ENCODE peak calls at places on chromosomes 12 and 14, in five cellular contexts. V is stimulated activated naive B cell treated with anti-CD40 and anti-IgM and Interleukin-4, amounts not matched to agents 10 μg/mL and 1 μg/mL and 100 μg/mL, for 72 hours; I is stomach; M is KG1; Q is stimulated activated CD4-positive, alpha-beta T cell treated with anti-CD3 and anti-CD28 coated beads, Interleukin-2, amount 100 ng/mL, for 48 hours. R is an unnamed sample.

GRCh38 chr14:100857923-100858837 is 32.3 kb downstream of the MEG3 start:
- DNase-seq in V (no peak), I (no peak), M (no peak), Q (no peak), R (no peak)

GRCh38 chr14:54881761-54882401 is 20.7 kb downstream of the GCH1 start:
- DNase-seq in V (no peak), I (no peak), M (peak; percentile 49), Q (no peak), R (no peak)

GRCh38 chr14:32905052-32905451 is 33.6 kb upstream of the NPAS3 start:
- DNase-seq in V (no peak), I (no peak), M (no peak), Q (no peak), R (no peak)

GRCh38 chr12:15962760-15963159 is 51.6 kb downstream of the DERA start:
- DNase-seq in V (no peak), I (no peak), M (no peak), Q (no peak), R (no peak)

GRCh38 chr12:47822863-47823262 is 3.2 kb upstream of the HDAC7 start:
- DNase-seq in V (no peak), I (no peak), M (no peak), Q (no peak), R (no peak)

GRCh38 chr12:117686911-117687377 is 281.8 kb downstream of the KSR2 start:
- DNase-seq in V (no peak), I (no peak), M (no peak), Q (no peak), R (no peak)

GRCh38 chr14:79493081-79493652 is 718.1 kb downstream of the DIO2 start:
- DNase-seq in V (no peak), I (no peak), M (no peak), Q (no peak), R (no peak)

GRCh38 chr14:37550511-37550910 is 44.5 kb downstream of the FOXA1 start:
- DNase-seq in V (no peak), I (no peak), M (no peak), Q (no peak), R (no peak)

GRCh38 chr14:36773558-36773957 is 111.9 kb downstream of the PAX9 start:
- DNase-seq in V (no peak), I (no peak), M (no peak), Q (no peak), R (no peak)

GRCh38 chr14:90551733-90552464 is 155.1 kb downstream of the CALM1 start:
- DNase-seq in V (no peak), I (peak; percentile 40), M (no peak), Q (no peak), R (no peak)

GRCh38 chr12:58030566-58031279 is 89.4 kb downstream of the ATP23 start:
- DNase-seq in V (no peak), I (no peak), M (no peak), Q (no peak), R (no peak)

GRCh38 chr14:93772263-93772662 is 16.0 kb downstream of the PRIMA1 start:
- DNase-seq in V (no peak), I (peak; percentile 72), M (no peak), Q (no peak), R (no peak)

GRCh38 chr12:78802593-78802992 is 62.0 kb upstream of the SYT1 start:
- DNase-seq in V (no peak), I (no peak), M (no peak), Q (no peak), R (no peak)

GRCh38 chr12:124621296-124621660 is 53.9 kb upstream of the NCOR2 start:
- DNase-seq in V (no peak), I (no peak), M (no peak), Q (no peak), R (peak; percentile 63)

GRCh38 chr12:14892726-14893442 is 7.2 kb upstream of the MGP start:
- DNase-seq in V (no peak), I (no peak), M (no peak), Q (no peak), R (peak; percentile 65)

GRCh38 chr12:91138337-91138905 is 27.1 kb upstream of the LUM start:
- DNase-seq in V (no peak), I (no peak), M (no peak), Q (no peak), R (no peak)

GRCh38 chr12:93908846-93909592 is 231.8 kb downstream of the CRADD start:
- DNase-seq in V (no peak), I (no peak), M (no peak), Q (no peak), R (no peak)

GRCh38 chr14:63689132-63689531 is 38.7 kb downstream of the SGPP1 start:
- DNase-seq in V (no peak), I (no peak), M (no peak), Q (no peak), R (no peak)

GRCh38 chr12:122203301-122203967 is at the start of gene B3GNT4:
- DNase-seq in V (no peak), I (peak; percentile 72), M (no peak), Q (peak; percentile 45), R (no peak)

GRCh38 chr14:99272669-99273024 is 650 bp upstream of the BCL11B start:
- DNase-seq in V (no peak), I (no peak), M (no peak), Q (no peak), R (no peak)

GRCh38 chr12:94384030-94384429 is 75.6 kb downstream of the CEP83 start:
- DNase-seq in V (no peak), I (no peak), M (no peak), Q (no peak), R (no peak)

GRCh38 chr14:59306775-59307174 is 118.3 kb downstream of the DAAM1 start:
- DNase-seq in V (no peak), I (no peak), M (no peak), Q (no peak), R (no peak)

GRCh38 chr12:50241178-50241577 is 42.1 kb downstream of the LIMA1 start:
- DNase-seq in V (no peak), I (no peak), M (no peak), Q (no peak), R (no peak)

GRCh38 chr12:113702796-113703195 is 231.1 kb upstream of the LHX5 start:
- DNase-seq in V (no peak), I (no peak), M (no peak), Q (no peak), R (no peak)

GRCh38 chr12:3107071-3107583 is 29.9 kb downstream of the TSPAN9 start:
- DNase-seq in V (no peak), I (no peak), M (no peak), Q (no peak), R (peak; percentile 80)

GRCh38 chr14:102717211-102717610 is 60.0 kb upstream of the TRAF3 start:
- DNase-seq in V (no peak), I (no peak), M (no peak), Q (no peak), R (no peak)

GRCh38 chr12:18578191-18578590 is 159.6 kb downstream of the PLCZ1 start:
- DNase-seq in V (no peak), I (no peak), M (no peak), Q (no peak), R (no peak)

GRCh38 chr14:55129428-55130193 is 559 bp downstream of the LGALS3 start:
- DNase-seq in V (peak; percentile 53), I (peak; percentile 70), M (no peak), Q (peak; percentile 24), R (peak; percentile 70)

GRCh38 chr14:64772394-64772950 is 68.2 kb downstream of the PLEKHG3 start:
- DNase-seq in V (no peak), I (no peak), M (no peak), Q (no peak), R (no peak)

GRCh38 chr12:86663691-86664090 is 407.5 kb upstream of the MGAT4C start:
- DNase-seq in V (no peak), I (no peak), M (no peak), Q (no peak), R (no peak)

R was measured in adrenal gland.